ENCODE peak calls at places on chromosome 21, in ten cellular contexts. N is SK-N-SH, A is H1, K is pancreas, R is sigmoid colon, I is fibroblast of lung, Q is body of pancreas, O is breast epithelium, V is A549, Z is GM23248. B is an unnamed sample.
A peak's percentile ranks its signal among the peaks of the same experiment; 100 is the strongest.

GRCh38 chr21:26637346-26637745 is 64.3 kb upstream of the CYYR1 start:
- DNase-seq in N (no peak), A (no peak), K (no peak), R (no peak), I (no peak), Q (no peak), O (no peak), V (no peak), Z (no peak), B (no peak)

GRCh38 chr21:16492892-16493291 is 763.1 kb downstream of the USP25 start:
- DNase-seq in N (no peak), A (no peak), K (no peak), R (no peak), I (peak; percentile 51), Q (no peak), O (no peak), V (no peak), Z (no peak), B (no peak)

GRCh38 chr21:26965567-26966359 is 1.1 kb downstream of the ADAMTS5 start:
- DNase-seq in N (peak; percentile 86), A (no peak), K (peak; percentile 37), R (peak; percentile 84), I (peak; percentile 16), Q (peak; percentile 27), O (peak; percentile 20), V (no peak), Z (peak; percentile 69), B (peak; percentile 87)

GRCh38 chr21:27339902-27340301 is 373.0 kb upstream of the ADAMTS5 start:
- DNase-seq in N (peak; percentile 38), A (no peak), K (no peak), R (no peak), I (no peak), Q (no peak), O (no peak), V (no peak), Z (no peak), B (no peak)

GRCh38 chr21:16517380-16517779 is 787.6 kb downstream of the USP25 start:
- DNase-seq in N (no peak), A (no peak), K (no peak), R (no peak), I (peak; percentile 63), Q (no peak), O (no peak), V (no peak), Z (peak; percentile 47), B (no peak)

GRCh38 chr21:26043891-26044290 is 126.7 kb downstream of the APP start:
- DNase-seq in N (no peak), A (no peak), K (no peak), R (no peak), I (no peak), Q (no peak), O (no peak), V (no peak), Z (no peak), B (no peak)

GRCh38 chr21:26933448-26933847 is 33.4 kb downstream of the ADAMTS5 start:
- DNase-seq in N (peak; percentile 13), A (no peak), K (no peak), R (no peak), I (no peak), Q (no peak), O (no peak), V (no peak), Z (no peak), B (no peak)

GRCh38 chr21:26715878-26716506 is 129.2 kb downstream of the ADAMTS1 start:
- DNase-seq in N (peak; percentile 48), A (no peak), K (peak; percentile 23), R (no peak), I (peak; percentile 31), Q (peak; percentile 52), O (no peak), V (peak; percentile 23), Z (peak; percentile 73), B (no peak)

DNA sequence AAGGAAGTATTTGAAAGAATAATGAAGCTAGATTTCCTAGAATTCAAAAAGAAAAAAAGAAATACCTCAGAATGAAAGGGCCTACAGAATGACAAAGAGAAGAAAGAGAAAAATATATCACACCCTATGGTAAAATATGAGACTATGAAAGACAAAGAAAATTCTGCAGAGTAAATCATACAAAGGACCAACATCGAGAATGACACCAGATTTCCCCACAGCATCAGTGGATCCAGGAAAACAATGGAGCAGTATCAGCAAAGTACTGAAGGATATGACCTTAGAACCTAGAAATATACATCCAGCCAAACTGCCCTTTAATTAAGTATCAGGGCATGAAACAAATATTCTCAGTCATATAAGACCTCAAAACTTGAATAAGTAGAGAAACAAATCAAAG is 21.2 kb upstream of the IFNAR2 start:
- DNase-seq in N (no peak), A (no peak), K (no peak), R (no peak), I (no peak), Q (no peak), O (no peak), V (peak; percentile 47), Z (no peak), B (no peak)
- H3K4me1 ChIP-seq in N (peaks cover 2% of the 10 kb centered on the region), A (no peaks in the 10 kb centered on the region), K (peaks cover 5% of the 10 kb centered on the region), R (no peaks in the 10 kb centered on the region), I (no peaks in the 10 kb centered on the region), Q (peaks cover 17% of the 10 kb centered on the region), O (no peaks in the 10 kb centered on the region), V (peaks cover 11% of the 10 kb centered on the region), Z (peaks cover 16% of the 10 kb centered on the region), B (peaks cover 20% of the 10 kb centered on the region)

GRCh38 chr21:36696390-36696639 is 2.6 kb upstream of the SIM2 start:
- DNase-seq in N (no peak), A (no peak), K (no peak), R (no peak), I (no peak), Q (no peak), O (no peak), V (no peak), Z (no peak), B (no peak)

GRCh38 chr21:36697473-36698159 is 1.3 kb upstream of the SIM2 start:
- DNase-seq in N (peak; percentile 27), A (no peak), K (no peak), R (no peak), I (no peak), Q (no peak), O (no peak), V (no peak), Z (no peak), B (peak; percentile 71)

GRCh38 chr21:36695671-36696389 is 3.1 kb upstream of the SIM2 start:
- DNase-seq in N (peak; percentile 41), A (no peak), K (no peak), R (no peak), I (no peak), Q (no peak), O (no peak), V (no peak), Z (no peak), B (no peak)

GRCh38 chr21:36698160-36699025 is 522 bp upstream of the SIM2 start:
- DNase-seq in N (peak; percentile 40), A (no peak), K (no peak), R (no peak), I (no peak), Q (no peak), O (no peak), V (peak; percentile 62), Z (no peak), B (peak; percentile 81)

DNA sequence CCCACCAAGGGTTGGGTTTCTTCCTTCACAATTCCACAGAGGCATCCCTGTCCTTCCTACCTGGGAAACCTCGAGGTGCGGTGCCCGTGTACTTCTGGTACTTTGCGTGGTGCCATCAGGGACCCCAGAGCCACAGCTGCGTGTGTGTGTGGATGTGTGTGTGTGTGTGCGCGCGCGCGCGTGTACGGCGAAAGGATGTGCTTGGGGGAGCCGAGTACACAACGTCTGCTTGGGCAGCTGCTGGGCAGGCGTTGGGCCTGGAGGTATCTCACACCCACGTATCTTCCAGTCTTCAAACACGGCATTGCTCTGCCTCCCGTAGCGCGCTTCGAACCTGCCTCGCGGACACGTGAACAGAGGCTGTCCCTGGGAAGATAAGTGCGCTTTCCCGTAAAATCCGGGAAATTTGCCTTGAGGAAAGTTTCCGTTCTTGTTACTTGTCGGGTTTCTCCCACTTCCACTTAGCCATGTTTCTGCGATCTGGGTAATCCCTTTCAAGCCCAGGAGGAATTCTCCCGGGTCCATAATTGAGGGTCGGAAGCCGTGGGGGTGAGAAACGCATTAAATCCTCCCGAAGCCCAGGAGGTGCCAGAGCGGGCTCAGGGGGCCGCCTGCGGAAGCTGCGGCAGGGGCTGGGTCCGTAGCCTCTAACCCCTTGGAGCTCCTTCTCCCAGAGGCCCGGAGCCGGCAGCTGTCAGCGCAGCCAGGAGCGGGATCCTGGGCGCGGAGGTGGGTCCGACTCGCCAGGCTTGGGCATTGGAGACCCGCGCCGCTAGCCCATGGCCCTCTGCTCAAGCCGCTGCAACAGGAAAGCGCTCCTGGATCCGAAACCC is 2.1 kb upstream of the SIM2 start:
- DNase-seq in N (peak; percentile 43), A (no peak), K (no peak), R (no peak), I (no peak), Q (no peak), O (no peak), V (no peak), Z (no peak), B (peak; percentile 74)
- H3K4me3 ChIP-seq in N (no peak overlapping the region), A (peak overlapping the region; percentile 52), K (no peak overlapping the region), R (no peak overlapping the region), I (no peak overlapping the region), Q (no peak overlapping the region), O (no peak overlapping the region), V (no peak overlapping the region), Z (no peak overlapping the region), B (no peak overlapping the region)

GRCh38 chr21:42390696-42391095 is 5.2 kb downstream of the TMPRSS3 start:
- DNase-seq in N (no peak), A (no peak), K (no peak), R (peak; percentile 13), I (no peak), Q (no peak), O (peak; percentile 63), V (no peak), Z (no peak), B (no peak)

GRCh38 chr21:42391297-42391696 is 4.6 kb downstream of the TMPRSS3 start:
- DNase-seq in N (no peak), A (no peak), K (no peak), R (peak; percentile 15), I (no peak), Q (no peak), O (no peak), V (no peak), Z (no peak), B (no peak)

GRCh38 chr21:42393443-42393950 is 2.4 kb downstream of the TMPRSS3 start:
- DNase-seq in N (no peak), A (no peak), K (no peak), R (no peak), I (no peak), Q (no peak), O (no peak), V (no peak), Z (no peak), B (no peak)

GRCh38 chr21:42395302-42395701 is 550 bp downstream of the TMPRSS3 start:
- DNase-seq in N (no peak), A (no peak), K (no peak), R (no peak), I (no peak), Q (no peak), O (no peak), V (no peak), Z (no peak), B (no peak)

GRCh38 chr21:42392731-42393442 is 3.0 kb downstream of the TMPRSS3 start:
- DNase-seq in N (no peak), A (no peak), K (no peak), R (no peak), I (no peak), Q (no peak), O (no peak), V (no peak), Z (no peak), B (no peak)
- H3K4me1 ChIP-seq in N (no peaks in the 10 kb centered on the region), A (peaks cover 5% of the 10 kb centered on the region), K (no peaks in the 10 kb centered on the region), R (no peaks in the 10 kb centered on the region), I (no peaks in the 10 kb centered on the region), Q (peaks cover 15% of the 10 kb centered on the region), O (no peaks in the 10 kb centered on the region), V (no peaks in the 10 kb centered on the region), Z (no peaks in the 10 kb centered on the region), B (peaks cover 19% of the 10 kb centered on the region)

DNA sequence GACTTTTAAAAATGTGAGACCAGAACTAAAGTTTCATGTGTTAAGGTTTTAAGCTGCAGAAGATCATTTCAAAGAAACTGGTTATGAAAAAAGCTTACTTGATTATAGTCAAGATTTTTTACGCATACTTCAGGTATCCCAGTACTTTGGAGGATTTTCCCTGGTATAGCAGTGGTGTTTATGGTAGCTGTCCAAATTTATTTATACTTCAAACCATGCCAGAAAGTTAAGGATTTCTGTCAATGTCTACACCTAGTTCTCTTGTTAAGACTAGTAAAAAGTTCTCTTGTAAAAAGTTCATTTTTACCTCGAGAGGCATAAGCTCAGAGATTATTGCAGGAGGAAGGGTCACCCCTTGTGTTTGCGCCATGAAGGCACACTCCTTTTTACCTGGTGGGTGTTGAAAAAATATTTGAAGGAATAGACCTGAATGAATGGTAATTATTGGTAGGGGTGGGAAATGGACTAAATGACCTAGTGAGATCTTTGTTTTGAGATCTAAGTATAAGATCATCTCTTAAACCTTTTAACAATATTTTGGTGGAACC is 2.8 kb downstream of the DYRK1A start:
- DNase-seq in N (no peak), A (no peak), K (no peak), R (no peak), I (no peak), Q (no peak), O (no peak), V (no peak), Z (no peak), B (no peak)
- H3K4me3 ChIP-seq in N (peak overlapping the region; percentile 92), A (peak overlapping the region; percentile 79), K (no peak overlapping the region), R (peak overlapping the region; percentile 86), I (peak overlapping the region; percentile 76), Q (no peak overlapping the region), O (peak overlapping the region; percentile 79), V (peak overlapping the region; percentile 79), Z (peak overlapping the region; percentile 74), B (peak overlapping the region; percentile 90)